ENCODE peak calls at places on chromosomes 6 and 20, in four cellular contexts. One of them, this sample, is unnamed.

GRCh38 chr6:31572041-31572911 is at the start of gene LTA:
- DNase-seq in aorta: no peak
- DNase-seq in colonic mucosa: no peak
- DNase-seq in astrocyte: no peak
- DNase-seq in this sample: no peak

GRCh38 chr6:30685977-30686907 is at the start of gene PPP1R18:
- DNase-seq in astrocyte: peak; percentile 10
- DNase-seq in colonic mucosa: peak; percentile 80
- DNase-seq in aorta: peak; percentile 96
- DNase-seq in this sample: peak; percentile 87

GRCh38 chr6:32332433-32332832 is 39.3 kb downstream of the TSBP1 start:
- DNase-seq in astrocyte: no peak
- DNase-seq in colonic mucosa: no peak
- DNase-seq in aorta: no peak
- DNase-seq in this sample: no peak

GRCh38 chr6:27867941-27868705 is 44.1 kb downstream of the OR2B2 start:
- DNase-seq in astrocyte: no peak
- DNase-seq in aorta: no peak
- DNase-seq in colonic mucosa: no peak
- DNase-seq in this sample: peak; percentile 30

GRCh38 chr6:149362289-149362688 is 37.8 kb upstream of the SUMO4 start:
- DNase-seq in colonic mucosa: no peak
- DNase-seq in aorta: no peak
- DNase-seq in astrocyte: no peak
- DNase-seq in this sample: no peak

GRCh38 chr20:36036688-36037087 is 68.3 kb downstream of the CNBD2 start:
- DNase-seq in colonic mucosa: no peak
- DNase-seq in aorta: no peak
- DNase-seq in astrocyte: no peak
- DNase-seq in this sample: no peak

GRCh38 chr6:37092851-37093727 is 76.9 kb upstream of the PIM1 start:
- DNase-seq in astrocyte: peak; percentile 54
- DNase-seq in colonic mucosa: no peak
- DNase-seq in aorta: no peak
- DNase-seq in this sample: no peak

GRCh38 chr20:54704032-54704635 is 228.7 kb downstream of the DOK5 start:
- DNase-seq in colonic mucosa: no peak
- DNase-seq in aorta: no peak
- DNase-seq in astrocyte: no peak
- DNase-seq in this sample: no peak

GRCh38 chr20:47102629-47103028 is 208.0 kb downstream of the EYA2 start:
- DNase-seq in astrocyte: no peak
- DNase-seq in colonic mucosa: no peak
- DNase-seq in aorta: no peak
- DNase-seq in this sample: no peak
- H3K27ac ChIP-seq in astrocyte: no peak overlapping the region
- H3K27ac ChIP-seq in colonic mucosa: no peak overlapping the region
- H3K27ac ChIP-seq in aorta: no peak overlapping the region
- H3K27ac ChIP-seq in this sample: no peak overlapping the region

GRCh38 chr6:169201985-169202384 is 51.7 kb downstream of the THBS2 start:
- DNase-seq in colonic mucosa: no peak
- DNase-seq in aorta: no peak
- DNase-seq in astrocyte: no peak
- DNase-seq in this sample: no peak

GRCh38 chr6:169200931-169201514 is 52.6 kb downstream of the THBS2 start:
- DNase-seq in astrocyte: no peak
- DNase-seq in aorta: no peak
- DNase-seq in colonic mucosa: no peak
- DNase-seq in this sample: no peak

GRCh38 chr6:169207482-169207881 is 46.2 kb downstream of the THBS2 start:
- DNase-seq in aorta: no peak
- DNase-seq in colonic mucosa: no peak
- DNase-seq in astrocyte: no peak
- DNase-seq in this sample: no peak

GRCh38 chr6:169205176-169206160 is 48.2 kb downstream of the THBS2 start:
- DNase-seq in astrocyte: peak; percentile 87
- DNase-seq in aorta: no peak
- DNase-seq in colonic mucosa: no peak
- DNase-seq in this sample: no peak

DNA sequence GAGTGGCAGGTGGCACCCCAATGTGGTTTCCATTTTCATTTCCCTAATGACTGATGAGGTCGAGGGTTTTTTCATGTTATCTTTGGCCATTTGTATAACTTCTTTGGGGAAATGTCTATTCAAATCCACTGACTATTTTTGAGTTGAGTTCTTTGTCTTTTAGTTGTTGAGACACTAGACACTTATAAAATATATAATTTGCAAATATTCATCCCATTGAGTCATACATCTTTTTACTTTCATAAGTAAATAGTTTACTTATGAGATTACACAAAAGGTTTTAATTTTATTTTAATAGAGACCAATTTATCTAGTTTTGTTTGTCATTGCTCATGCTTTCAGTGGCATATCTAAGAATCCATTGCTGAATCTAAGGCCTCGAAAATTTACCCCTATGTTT is 49.5 kb downstream of the THBS2 start:
- DNase-seq in aorta: no peak
- DNase-seq in colonic mucosa: no peak
- DNase-seq in astrocyte: no peak
- DNase-seq in this sample: no peak
- H3K4me3 ChIP-seq in aorta: no peak overlapping the region
- H3K4me3 ChIP-seq in colonic mucosa: no peak overlapping the region
- H3K4me3 ChIP-seq in astrocyte: no peak overlapping the region
- H3K4me3 ChIP-seq in this sample: no peak overlapping the region

GRCh38 chr6:69584536-69584912 is 212.3 kb downstream of the LMBRD1 start:
- DNase-seq in colonic mucosa: no peak
- DNase-seq in astrocyte: peak; percentile 39
- DNase-seq in aorta: no peak
- DNase-seq in this sample: peak; percentile 88
- H3K27ac ChIP-seq in colonic mucosa: no peak overlapping the region
- H3K27ac ChIP-seq in astrocyte: peak overlapping the region; percentile 49
- H3K27ac ChIP-seq in aorta: no peak overlapping the region
- H3K27ac ChIP-seq in this sample: no peak overlapping the region

GRCh38 chr6:125945378-125946141 is 11.0 kb upstream of the HINT3 start:
- DNase-seq in colonic mucosa: no peak
- DNase-seq in astrocyte: peak; percentile 80
- DNase-seq in aorta: no peak
- DNase-seq in this sample: peak; percentile 69

GRCh38 chr6:125942677-125943527 is 13.7 kb upstream of the HINT3 start:
- DNase-seq in colonic mucosa: peak; percentile 60
- DNase-seq in aorta: no peak
- DNase-seq in astrocyte: peak; percentile 52
- DNase-seq in this sample: peak; percentile 45

GRCh38 chr6:125943528-125944433 is 12.8 kb upstream of the HINT3 start:
- DNase-seq in aorta: no peak
- DNase-seq in astrocyte: no peak
- DNase-seq in colonic mucosa: no peak
- DNase-seq in this sample: peak; percentile 42

GRCh38 chr6:125944896-125945295 is 11.7 kb upstream of the HINT3 start:
- DNase-seq in aorta: no peak
- DNase-seq in astrocyte: no peak
- DNase-seq in colonic mucosa: no peak
- DNase-seq in this sample: peak; percentile 20

GRCh38 chr6:125944434-125944816 is 12.1 kb upstream of the HINT3 start:
- DNase-seq in aorta: peak; percentile 74
- DNase-seq in colonic mucosa: peak; percentile 79
- DNase-seq in astrocyte: peak; percentile 69
- DNase-seq in this sample: peak; percentile 92
- H3K4me3 ChIP-seq in aorta: no peak overlapping the region
- H3K4me3 ChIP-seq in colonic mucosa: no peak overlapping the region
- H3K4me3 ChIP-seq in astrocyte: no peak overlapping the region
- H3K4me3 ChIP-seq in this sample: no peak overlapping the region

GRCh38 chr6:163418273-163419029 is 3.9 kb downstream of the QKI start:
- DNase-seq in astrocyte: no peak
- DNase-seq in aorta: no peak
- DNase-seq in colonic mucosa: no peak
- DNase-seq in this sample: no peak
- H3K27ac ChIP-seq in astrocyte: peak overlapping the region; percentile 56
- H3K27ac ChIP-seq in aorta: no peak overlapping the region
- H3K27ac ChIP-seq in colonic mucosa: no peak overlapping the region
- H3K27ac ChIP-seq in this sample: no peak overlapping the region

GRCh38 chr20:59671661-59672471 is 67.5 kb downstream of the PHACTR3 start:
- DNase-seq in aorta: no peak
- DNase-seq in colonic mucosa: no peak
- DNase-seq in astrocyte: no peak
- DNase-seq in this sample: no peak
- H3K4me3 ChIP-seq in aorta: no peak overlapping the region
- H3K4me3 ChIP-seq in colonic mucosa: no peak overlapping the region
- H3K4me3 ChIP-seq in astrocyte: no peak overlapping the region
- H3K4me3 ChIP-seq in this sample: no peak overlapping the region

GRCh38 chr20:23144856-23145255 is 58.7 kb upstream of the CD93 start:
- DNase-seq in colonic mucosa: no peak
- DNase-seq in astrocyte: no peak
- DNase-seq in aorta: no peak
- DNase-seq in this sample: no peak
- H3K27ac ChIP-seq in colonic mucosa: no peak overlapping the region
- H3K27ac ChIP-seq in astrocyte: peak overlapping the region; percentile 37
- H3K27ac ChIP-seq in aorta: peak overlapping the region; percentile 94
- H3K27ac ChIP-seq in this sample: no peak overlapping the region

DNA sequence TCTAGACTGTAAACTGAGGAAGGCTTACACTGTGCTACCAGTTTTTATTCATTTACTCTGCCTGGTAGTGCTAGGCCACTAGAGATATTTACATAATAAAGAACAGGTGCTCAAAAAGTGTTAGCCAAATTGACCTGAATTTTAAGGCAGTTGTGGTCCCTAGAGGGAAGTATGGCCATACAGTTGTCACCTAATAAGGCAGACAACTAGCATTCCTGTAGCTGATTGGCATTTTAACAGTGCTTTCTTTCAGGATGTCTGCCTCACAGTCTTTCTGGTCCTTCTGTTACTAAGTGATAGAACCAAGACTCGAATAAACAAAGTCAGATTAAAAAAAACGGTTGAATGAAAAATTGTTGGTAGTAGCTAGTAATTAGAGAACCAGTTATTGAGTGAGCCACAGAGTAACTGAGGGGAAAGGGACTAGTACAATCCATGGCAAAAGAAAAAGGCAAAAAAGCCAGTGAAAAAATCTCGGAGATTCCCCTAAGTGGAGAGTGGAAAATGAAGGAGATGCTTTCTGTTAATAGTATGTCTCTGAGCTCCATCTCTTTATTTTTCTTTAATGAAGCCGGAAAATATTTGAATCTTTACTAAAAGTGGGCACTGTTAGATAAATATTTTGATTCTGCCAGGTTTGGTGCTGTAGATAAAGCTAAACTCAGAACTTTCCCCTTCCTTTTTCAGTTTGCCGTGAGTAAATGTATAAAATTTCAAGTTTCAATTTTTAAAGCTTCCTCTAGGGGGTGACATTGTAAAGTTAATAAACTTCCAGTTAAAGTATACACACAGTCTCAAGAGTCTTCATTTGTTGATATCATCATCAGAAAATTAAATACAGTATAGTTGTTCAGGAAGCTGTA is 9.1 kb downstream of the VTA1 start:
- DNase-seq in astrocyte: no peak
- DNase-seq in colonic mucosa: no peak
- DNase-seq in aorta: no peak
- DNase-seq in this sample: peak; percentile 51
- H3K4me3 ChIP-seq in astrocyte: no peak overlapping the region
- H3K4me3 ChIP-seq in colonic mucosa: no peak overlapping the region
- H3K4me3 ChIP-seq in aorta: no peak overlapping the region
- H3K4me3 ChIP-seq in this sample: peak overlapping the region; percentile 36

GRCh38 chr6:151617539-151617938 is 123.7 kb downstream of the CCDC170 start:
- DNase-seq in astrocyte: no peak
- DNase-seq in aorta: no peak
- DNase-seq in colonic mucosa: no peak
- DNase-seq in this sample: no peak

GRCh38 chr6:151618717-151619116 is 124.9 kb downstream of the CCDC170 start:
- DNase-seq in aorta: no peak
- DNase-seq in astrocyte: no peak
- DNase-seq in colonic mucosa: no peak
- DNase-seq in this sample: no peak

GRCh38 chr6:151614630-151615029 is 120.8 kb downstream of the CCDC170 start:
- DNase-seq in colonic mucosa: no peak
- DNase-seq in aorta: no peak
- DNase-seq in astrocyte: no peak
- DNase-seq in this sample: no peak

GRCh38 chr6:151616091-151616513 is 122.3 kb downstream of the CCDC170 start:
- DNase-seq in colonic mucosa: no peak
- DNase-seq in astrocyte: no peak
- DNase-seq in aorta: no peak
- DNase-seq in this sample: no peak

DNA sequence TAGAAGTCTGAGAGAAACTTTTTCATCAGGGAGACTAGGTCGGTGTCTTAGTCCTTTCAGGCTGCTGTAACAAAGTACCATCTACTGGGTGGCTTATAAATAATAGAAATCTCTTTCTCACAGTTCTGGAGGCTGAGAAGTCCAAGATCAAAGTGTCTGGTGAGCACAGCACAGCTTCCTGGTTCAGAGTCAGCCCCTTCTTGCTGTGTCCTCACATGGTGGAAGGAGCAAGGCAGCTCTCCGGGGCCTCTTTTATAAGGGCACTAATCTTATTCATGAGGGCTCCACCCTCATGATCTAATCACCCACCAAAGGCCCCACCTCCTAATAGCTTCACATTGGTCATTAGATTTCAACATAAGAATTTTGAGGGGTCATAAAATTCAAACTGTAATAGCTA is 122.8 kb downstream of the CCDC170 start:
- DNase-seq in astrocyte: no peak
- DNase-seq in aorta: no peak
- DNase-seq in colonic mucosa: no peak
- DNase-seq in this sample: no peak
- H3K27ac ChIP-seq in astrocyte: no peak overlapping the region
- H3K27ac ChIP-seq in aorta: no peak overlapping the region
- H3K27ac ChIP-seq in colonic mucosa: no peak overlapping the region
- H3K27ac ChIP-seq in this sample: no peak overlapping the region

DNA sequence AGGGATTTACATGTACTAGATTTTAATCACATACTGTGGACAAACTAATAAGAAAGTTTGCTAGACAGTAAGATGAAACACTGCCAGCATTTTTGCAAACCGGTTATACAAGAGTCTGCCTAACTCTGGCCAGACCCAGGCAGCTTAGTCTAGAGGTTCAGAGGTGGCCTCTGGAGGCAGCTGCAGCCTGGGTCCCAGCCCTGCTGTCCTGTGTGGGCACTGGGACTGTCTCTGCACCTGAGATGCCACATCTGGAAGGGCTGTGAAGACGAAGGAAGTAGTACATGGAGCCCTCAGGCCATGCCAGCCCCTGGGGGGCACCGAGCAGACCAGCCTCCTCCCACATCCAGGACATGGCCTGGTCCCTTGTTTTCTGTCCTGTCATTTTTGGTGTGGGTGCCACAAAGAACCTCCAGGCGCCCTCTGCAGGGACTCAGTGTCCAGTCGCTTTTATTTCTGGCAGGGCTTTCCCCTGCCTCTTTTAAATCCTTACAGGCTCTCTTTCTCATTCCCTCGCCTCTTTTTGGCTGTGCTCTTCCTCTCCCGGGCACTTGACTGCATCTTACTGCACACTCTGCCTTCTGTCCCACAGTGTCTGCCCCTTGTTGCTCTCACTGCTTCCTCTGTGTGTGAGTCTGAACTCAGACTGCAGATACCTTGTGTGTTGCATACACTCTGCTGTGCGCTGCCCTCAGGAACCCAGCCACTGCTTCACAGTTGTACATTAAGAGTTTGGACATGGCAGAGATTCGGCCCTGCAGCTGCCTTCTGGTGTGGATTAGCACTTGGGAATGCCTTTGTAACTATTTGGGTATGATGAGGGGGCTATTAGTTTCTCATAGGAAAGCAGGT is 216.7 kb downstream of the ZDHHC14 start:
- DNase-seq in aorta: peak; percentile 82
- DNase-seq in astrocyte: no peak
- DNase-seq in colonic mucosa: peak; percentile 58
- DNase-seq in this sample: peak; percentile 39
- H3K4me3 ChIP-seq in aorta: no peak overlapping the region
- H3K4me3 ChIP-seq in astrocyte: no peak overlapping the region
- H3K4me3 ChIP-seq in colonic mucosa: no peak overlapping the region
- H3K4me3 ChIP-seq in this sample: no peak overlapping the region

This sample was measured in mesenchymal stem cell.